ENCODE peak calls at places on chromosomes 7 and 10, in six cellular contexts. K is DMS153; S is GM12892; B is substantia nigra; D is HL-60; J is CD4-positive, alpha-beta memory T cell. F is an unnamed sample.

GRCh38 chr7:50068850-50069551 is 24.0 kb downstream of the ZPBP start:
- DNase-seq in K (peak), S (no peak), B (no peak), D (no peak), J (peak), F (no peak)

GRCh38 chr10:73340121-73340520 is 18.5 kb downstream of the CFAP70 start:
- DNase-seq in K (no peak), S (no peak), B (no peak), D (no peak), J (no peak), F (no peak)

GRCh38 chr7:43879477-43879876 is 10.2 kb upstream of the MRPS24 start:
- DNase-seq in K (no peak), S (no peak), B (no peak), D (no peak), J (no peak), F (no peak)

GRCh38 chr10:110780704-110781103 is 91.0 kb upstream of the PDCD4 start:
- DNase-seq in K (peak), S (no peak), B (no peak), D (no peak), J (no peak), F (no peak)

GRCh38 chr10:71103969-71104368 is 108.4 kb upstream of the UNC5B start:
- DNase-seq in K (no peak), S (no peak), B (no peak), D (no peak), J (no peak), F (no peak)

GRCh38 chr10:34163075-34163905 is 651.8 kb downstream of the PARD3 start:
- DNase-seq in K (no peak), S (no peak), B (no peak), D (no peak), J (no peak), F (no peak)

GRCh38 chr7:26658698-26659084 is 205.7 kb downstream of the SKAP2 start:
- DNase-seq in K (peak), S (no peak), B (peak), D (no peak), J (no peak), F (no peak)

GRCh38 chr10:63896992-63897391 is 375.8 kb downstream of the REEP3 start:
- DNase-seq in K (no peak), S (no peak), B (no peak), D (no peak), J (no peak), F (no peak)

GRCh38 chr10:132616170-132616994 is 78.8 kb downstream of the INPP5A start:
- DNase-seq in K (no peak), S (no peak), B (no peak), D (no peak), J (peak), F (no peak)

GRCh38 chr7:1103009-1103788 is 15.3 kb downstream of the GPER1 start:
- DNase-seq in K (no peak), S (peak), B (no peak), D (no peak), J (no peak), F (no peak)

GRCh38 chr7:55065079-55065478 is 46.3 kb downstream of the EGFR start:
- DNase-seq in K (no peak), S (no peak), B (no peak), D (no peak), J (no peak), F (no peak)

GRCh38 chr10:16867556-16867955 is 50.3 kb upstream of the RSU1 start:
- DNase-seq in K (no peak), S (no peak), B (no peak), D (no peak), J (no peak), F (no peak)

GRCh38 chr10:34628174-34628802 is 186.8 kb downstream of the PARD3 start:
- DNase-seq in K (peak), S (no peak), B (no peak), D (no peak), J (no peak), F (no peak)

GRCh38 chr10:21171936-21172773 is 275.0 kb upstream of the NEBL start:
- DNase-seq in K (peak), S (no peak), B (no peak), D (no peak), J (no peak), F (no peak)

GRCh38 chr10:127547997-127548396 is 1.1 kb upstream of the NPS start:
- DNase-seq in K (no peak), S (no peak), B (no peak), D (no peak), J (no peak), F (no peak)

GRCh38 chr7:80918909-80919721 is at the start of gene SEMA3C:
- DNase-seq in K (peak), S (no peak), B (peak), D (no peak), J (no peak), F (peak)

GRCh38 chr7:121547341-121548092 is 151.4 kb upstream of the FAM3C start:
- DNase-seq in K (peak), S (peak), B (no peak), D (peak), J (peak), F (no peak)

GRCh38 chr10:111107023-111107422 is 30.2 kb downstream of the ADRA2A start:
- DNase-seq in K (no peak), S (no peak), B (no peak), D (no peak), J (no peak), F (no peak)

GRCh38 chr7:151454932-151455530 is 15.1 kb upstream of the CRYGN start:
- DNase-seq in K (no peak), S (no peak), B (no peak), D (no peak), J (no peak), F (no peak)

GRCh38 chr10:11448545-11449244 is 162.8 kb downstream of the USP6NL start:
- DNase-seq in K (no peak), S (peak), B (no peak), D (no peak), J (no peak), F (peak)

GRCh38 chr10:51860257-51860656 is 160.9 kb upstream of the CSTF2T start:
- DNase-seq in K (no peak), S (no peak), B (no peak), D (no peak), J (no peak), F (peak)

GRCh38 chr10:21496285-21497176 is 29.0 kb downstream of the SKIDA1 start:
- DNase-seq in K (peak), S (no peak), B (peak), D (no peak), J (peak), F (peak)

F was measured in coronary artery.